ENCODE peak calls at places on chromosomes 11 and 22, in four cellular contexts. O is stomach, Q is IMR-90, C is A549. Z is an unnamed sample.

GRCh38 chr11:125215951-125216350 is 51.4 kb downstream of the PKNOX2 start:
- DNase-seq in C (no peak), Q (no peak), O (no peak), Z (no peak)

GRCh38 chr11:65868076-65868667 is 4.4 kb downstream of the EFEMP2 start:
- DNase-seq in C (no peak), Q (no peak), O (no peak), Z (no peak)

GRCh38 chr11:13047884-13048283 is 38.8 kb downstream of the RASSF10 start:
- DNase-seq in C (no peak), O (no peak), Q (no peak), Z (no peak)

GRCh38 chr11:134655189-134655937 is 243.3 kb upstream of the B3GAT1 start:
- DNase-seq in C (no peak), Q (no peak), O (peak; percentile 13), Z (no peak)

GRCh38 chr22:43859621-43860020 is 2.7 kb downstream of the SULT4A1 start:
- DNase-seq in Q (no peak), C (no peak), O (no peak), Z (no peak)

GRCh38 chr22:46674367-46674781 is 54.2 kb downstream of the GRAMD4 start:
- DNase-seq in O (peak; percentile 60), Q (no peak), C (no peak), Z (no peak)

GRCh38 chr22:48741540-48741939 is 1086.1 kb downstream of the BRD1 start:
- DNase-seq in C (no peak), Q (no peak), O (peak; percentile 9), Z (no peak)

GRCh38 chr11:31437742-31438435 is 68.2 kb downstream of the DNAJC24 start:
- DNase-seq in O (no peak), Q (peak; percentile 84), C (no peak), Z (no peak)

GRCh38 chr11:117547911-117548310 is 220.3 kb downstream of the CEP164 start:
- DNase-seq in Q (no peak), O (no peak), C (no peak), Z (no peak)

GRCh38 chr11:47464479-47464878 is 15.5 kb upstream of the RAPSN start:
- DNase-seq in O (no peak), Q (peak; percentile 42), C (no peak), Z (no peak)

GRCh38 chr11:14974723-14975587 is 2.8 kb upstream of the CALCA start:
- DNase-seq in O (peak; percentile 49), C (peak; percentile 64), Q (peak; percentile 20), Z (peak; percentile 58)

DNA sequence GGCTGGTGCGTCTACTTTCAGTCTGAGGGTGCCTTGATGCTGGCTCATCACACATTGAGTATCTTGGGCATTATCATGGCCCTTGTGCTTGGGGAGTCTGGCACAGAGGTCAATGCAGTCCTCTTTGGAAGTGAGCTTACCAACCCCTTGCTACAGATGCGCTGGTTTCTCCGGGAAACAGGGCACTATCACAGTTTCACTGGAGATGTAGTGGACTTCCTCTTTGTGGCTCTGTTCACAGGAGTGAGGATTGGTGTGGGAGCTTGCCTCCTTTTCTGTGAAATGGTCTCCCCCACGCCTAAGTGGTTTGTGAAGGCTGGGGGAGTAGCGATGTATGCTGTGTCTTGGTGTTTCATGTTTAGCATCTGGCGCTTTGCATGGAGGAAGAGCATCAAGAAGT is 4.9 kb downstream of the TLCD5 start:
- DNase-seq in Q (no peak), O (no peak), C (no peak), Z (no peak)
- H3K4me1 ChIP-seq in Q (peaks cover 16% of the 10 kb centered on the region), O (peaks cover 69% of the 10 kb centered on the region), C (peaks cover 53% of the 10 kb centered on the region), Z (peaks cover 37% of the 10 kb centered on the region)

GRCh38 chr11:2432171-2432621 is 12.1 kb downstream of the TRPM5 start:
- DNase-seq in Q (no peak), O (no peak), C (no peak), Z (no peak)

GRCh38 chr11:2431395-2431794 is 12.9 kb downstream of the TRPM5 start:
- DNase-seq in Q (no peak), O (no peak), C (no peak), Z (no peak)

GRCh38 chr11:2434008-2434407 is 10.3 kb downstream of the TRPM5 start:
- DNase-seq in Q (no peak), O (no peak), C (no peak), Z (no peak)

GRCh38 chr11:2433106-2433925 is 11.0 kb downstream of the TRPM5 start:
- DNase-seq in O (no peak), C (no peak), Q (no peak), Z (no peak)

GRCh38 chr11:2432628-2433071 is 11.7 kb downstream of the TRPM5 start:
- DNase-seq in C (no peak), Q (no peak), O (no peak), Z (no peak)
- H3K4me1 ChIP-seq in C (no peaks in the 10 kb centered on the region), Q (no peaks in the 10 kb centered on the region), O (peaks cover 4% of the 10 kb centered on the region), Z (no peaks in the 10 kb centered on the region)

DNA sequence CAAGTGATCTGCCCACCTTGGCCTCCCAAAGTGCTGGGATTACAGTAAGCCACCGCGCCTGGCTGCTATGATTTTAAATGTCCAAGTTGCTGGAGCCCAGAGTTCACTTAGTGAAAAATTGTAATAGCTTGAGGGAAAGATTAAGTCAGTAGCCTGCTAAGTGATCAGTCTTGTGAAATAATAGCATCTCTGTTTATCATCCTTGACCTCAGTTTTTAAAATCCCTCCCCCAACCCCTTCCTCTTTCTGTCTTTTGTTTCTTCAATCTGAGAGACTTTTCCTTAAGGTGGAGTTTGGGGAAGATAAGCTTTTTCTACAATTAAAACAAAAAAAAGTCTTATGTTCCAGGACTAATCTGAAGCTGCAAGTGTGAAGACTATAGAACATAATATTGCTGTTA is 6.4 kb downstream of the HIPK3 start:
- DNase-seq in C (no peak), O (no peak), Q (no peak), Z (no peak)
- H3K4me1 ChIP-seq in C (peaks cover 63% of the 10 kb centered on the region), O (peaks cover 87% of the 10 kb centered on the region), Q (peaks cover 6% of the 10 kb centered on the region), Z (peaks cover 7% of the 10 kb centered on the region)

DNA sequence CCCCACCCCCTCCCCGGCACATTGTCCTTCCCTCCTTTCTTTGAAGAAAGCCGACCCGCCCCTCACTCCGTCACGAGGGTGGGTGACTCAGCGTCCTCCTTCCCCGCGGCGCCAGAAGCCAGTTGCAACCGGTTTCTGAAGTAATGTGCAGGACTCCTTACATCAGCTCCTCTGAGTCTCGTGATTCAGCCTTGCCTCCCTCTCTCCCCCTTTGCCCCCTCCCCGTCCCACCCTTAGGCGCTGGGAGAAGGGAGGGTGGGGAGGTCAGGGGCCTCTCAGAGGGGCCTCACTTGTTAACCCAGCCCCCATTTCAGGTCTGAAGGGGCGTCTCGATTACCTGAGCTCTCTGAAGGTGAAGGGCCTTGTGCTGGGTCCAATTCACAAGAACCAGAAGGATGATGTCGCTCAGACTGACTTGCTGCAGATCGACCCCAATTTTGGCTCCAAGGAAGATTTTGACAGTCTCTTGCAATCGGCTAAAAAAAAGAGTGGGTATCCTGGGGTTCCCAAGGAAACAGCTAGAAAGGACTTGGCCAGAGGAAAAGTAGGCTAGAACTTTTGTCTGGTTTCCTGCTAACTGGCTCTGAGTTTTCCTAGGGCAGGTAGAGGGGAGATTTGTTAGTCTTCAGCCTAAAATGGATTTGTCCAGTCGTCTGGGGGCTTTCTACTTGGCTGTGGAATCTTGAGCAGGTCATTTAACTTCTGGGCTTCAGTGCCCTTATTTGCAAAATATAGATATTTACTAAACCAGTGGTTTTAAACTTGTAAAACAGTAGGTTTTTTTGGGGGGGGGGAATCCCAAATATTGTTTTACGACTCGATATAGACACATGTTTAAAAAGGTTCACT is 1.1 kb downstream of the SLC3A2 start:
- DNase-seq in O (peak; percentile 94), Q (peak; percentile 97), C (peak; percentile 98), Z (peak; percentile 99)
- H3K4me1 ChIP-seq in O (peaks cover 75% of the 10 kb centered on the region), Q (peaks cover 27% of the 10 kb centered on the region), C (peaks cover 55% of the 10 kb centered on the region), Z (peaks cover 56% of the 10 kb centered on the region)

DNA sequence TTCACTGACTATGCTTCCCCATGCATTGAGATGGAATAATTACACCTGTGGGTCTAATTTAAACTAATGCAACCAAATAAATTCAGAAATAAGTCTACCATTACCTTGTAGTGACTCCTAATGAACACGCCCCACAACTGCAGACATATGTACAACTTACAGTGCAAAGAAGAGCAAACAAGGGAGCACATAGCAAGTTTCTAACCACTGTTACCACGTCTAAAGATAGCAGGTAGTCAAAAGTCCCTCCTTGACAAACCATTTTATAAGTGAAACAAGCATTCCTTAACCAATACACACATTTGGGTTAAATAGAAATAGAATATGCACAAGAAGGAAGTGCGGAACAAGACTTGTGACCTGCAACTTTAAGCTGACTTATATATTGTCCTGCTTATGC is 20.6 kb downstream of the PHF21A start:
- DNase-seq in C (no peak), Q (no peak), O (no peak), Z (no peak)
- H3K4me1 ChIP-seq in C (peaks cover 13% of the 10 kb centered on the region), Q (peaks cover 2% of the 10 kb centered on the region), O (peaks cover 63% of the 10 kb centered on the region), Z (no peaks in the 10 kb centered on the region)

GRCh38 chr11:287821-288327 is 1.1 kb upstream of the PGGHG start:
- DNase-seq in O (no peak), C (no peak), Q (no peak), Z (peak; percentile 40)

GRCh38 chr11:283405-284080 is 5.3 kb downstream of the NLRP6 start:
- DNase-seq in O (no peak), C (no peak), Q (no peak), Z (no peak)

GRCh38 chr11:284081-285020 is 4.6 kb upstream of the PGGHG start:
- DNase-seq in Q (no peak), C (no peak), O (no peak), Z (no peak)

GRCh38 chr11:285021-285893 is 3.7 kb upstream of the PGGHG start:
- DNase-seq in C (no peak), Q (no peak), O (no peak), Z (peak; percentile 33)

GRCh38 chr11:285894-286220 is 3.1 kb upstream of the PGGHG start:
- DNase-seq in C (no peak), Q (no peak), O (no peak), Z (no peak)
- H3K4me1 ChIP-seq in C (peaks cover 10% of the 10 kb centered on the region), Q (peaks cover 4% of the 10 kb centered on the region), O (peaks cover 45% of the 10 kb centered on the region), Z (peaks cover 12% of the 10 kb centered on the region)

DNA sequence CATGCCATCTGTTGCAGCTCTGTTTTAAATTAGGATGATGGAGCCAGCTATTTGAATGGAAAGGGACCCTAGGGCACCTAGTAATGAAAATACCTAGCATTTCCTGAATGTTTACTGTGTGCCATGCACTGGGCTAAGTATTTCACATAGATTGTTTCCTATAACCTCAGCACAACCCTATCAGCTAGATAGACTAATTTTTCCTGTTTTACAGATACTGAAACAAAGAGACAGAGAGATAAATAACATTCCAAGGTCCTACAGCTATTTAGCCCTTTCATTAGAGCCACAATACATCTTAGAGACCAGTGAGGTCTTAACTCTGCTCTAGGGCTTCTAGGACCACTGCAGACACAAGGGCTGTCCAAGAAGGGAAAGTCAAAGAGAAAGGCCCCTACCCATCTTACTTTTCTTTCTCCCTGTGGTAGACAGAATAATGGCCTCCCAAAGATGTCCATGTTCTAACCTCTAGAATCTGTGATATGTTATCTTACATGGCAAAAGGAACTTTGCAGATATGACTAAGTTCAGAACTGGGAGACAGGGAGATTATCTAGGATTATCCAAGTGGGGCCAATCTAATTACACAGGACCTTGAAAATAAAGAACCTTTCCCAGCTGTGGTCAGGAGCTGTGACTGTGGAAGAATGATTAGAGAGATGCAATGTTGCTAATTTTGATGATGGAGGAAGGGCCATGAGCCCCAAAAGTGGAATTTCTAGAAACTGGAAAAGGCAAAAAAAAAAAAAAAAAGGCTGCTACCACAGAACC is 157.1 kb downstream of the CCDC34 start:
- DNase-seq in O (no peak), Q (no peak), C (no peak), Z (no peak)
- H3K4me1 ChIP-seq in O (peaks cover 44% of the 10 kb centered on the region), Q (peaks cover 3% of the 10 kb centered on the region), C (peaks cover 82% of the 10 kb centered on the region), Z (peaks cover 56% of the 10 kb centered on the region)